ENCODE peak calls at places on chromosomes 4 and X, in ten cellular contexts. T, Q, U, A, C, B, M, D, E and J are unnamed samples.

GRCh38 chr4:141702472-141703182 is 66.2 kb downstream of the IL15 start:
- ATAC-seq in C (peak), M (no peak), B (peak), U (no peak), E (no peak), Q (peak), A (no peak), T (no peak), D (no peak), J (no peak)

GRCh38 chrX:123432362-123433150 is 248.5 kb downstream of the GRIA3 start:
- ATAC-seq in D (no peak), T (peak), Q (no peak), B (no peak), E (no peak), M (no peak), A (peak), U (no peak), C (no peak), J (no peak)

GRCh38 chr4:48212165-48212564 is 57.5 kb downstream of the TEC start:
- ATAC-seq in T (no peak), U (no peak), A (no peak), E (no peak), Q (no peak), C (peak), B (no peak), D (no peak), M (no peak), J (peak)

GRCh38 chr4:15781427-15782095 is 3.4 kb downstream of the CD38 start:
- ATAC-seq in B (no peak), M (no peak), E (no peak), D (peak), A (no peak), T (no peak), C (peak), Q (no peak), U (peak), J (no peak)

GRCh38 chr4:151035321-151035720 is 20.2 kb upstream of the LRBA start:
- ATAC-seq in A (peak), D (no peak), T (peak), E (peak), C (no peak), M (no peak), B (no peak), U (no peak), Q (no peak), J (no peak)

GRCh38 chr4:43243433-43244116 is 351.1 kb downstream of the GRXCR1 start:
- ATAC-seq in C (no peak), A (no peak), B (no peak), M (no peak), T (no peak), Q (no peak), E (no peak), D (no peak), U (no peak), J (no peak)

GRCh38 chr4:7736436-7737267 is 203.0 kb downstream of the AFAP1 start:
- ATAC-seq in B (no peak), E (no peak), U (no peak), M (no peak), Q (peak), D (no peak), A (peak), T (no peak), C (no peak), J (no peak)

GRCh38 chr4:174826660-174827059 is 2.4 kb downstream of the GLRA3 start:
- ATAC-seq in E (no peak), C (no peak), Q (no peak), A (no peak), U (no peak), M (no peak), T (no peak), B (no peak), D (no peak), J (no peak)

GRCh38 chrX:70755850-70756249 is 152.7 kb downstream of the TEX11 start:
- ATAC-seq in A (no peak), U (peak), C (peak), Q (no peak), T (no peak), B (no peak), M (no peak), E (no peak), D (peak), J (no peak)

GRCh38 chr4:42845586-42845985 is 46.9 kb upstream of the GRXCR1 start:
- ATAC-seq in D (no peak), T (no peak), B (peak), E (no peak), C (no peak), M (no peak), U (no peak), A (no peak), Q (no peak), J (no peak)

GRCh38 chr4:91630054-91630453 is 673.7 kb upstream of the GRID2 start:
- ATAC-seq in D (no peak), Q (no peak), T (no peak), U (no peak), C (no peak), E (no peak), A (no peak), B (no peak), M (no peak), J (no peak)

GRCh38 chr4:2059034-2059725 is at the start of gene NAT8L:
- ATAC-seq in T (peak), B (peak), M (peak), E (no peak), A (peak), C (peak), U (peak), Q (peak), D (peak), J (peak)

GRCh38 chr4:185040523-185040922 is 22.2 kb downstream of the HELT start:
- ATAC-seq in E (no peak), T (no peak), M (no peak), B (no peak), C (no peak), D (no peak), A (no peak), U (no peak), Q (no peak), J (no peak)

GRCh38 chrX:22025751-22026150 is 6.4 kb upstream of the PHEX start:
- ATAC-seq in E (peak), U (no peak), C (no peak), D (no peak), Q (no peak), M (no peak), T (no peak), B (no peak), A (no peak), J (no peak)

GRCh38 chr4:84479663-84480062 is 19.4 kb downstream of the NKX6-1 start:
- ATAC-seq in M (no peak), A (peak), C (no peak), Q (peak), U (no peak), E (peak), B (no peak), T (peak), D (no peak), J (no peak)

GRCh38 chr4:70927502-70928139 is 25.5 kb downstream of the MOB1B start:
- ATAC-seq in C (peak), E (no peak), B (no peak), M (peak), D (peak), U (peak), Q (no peak), A (no peak), T (peak), J (peak)

GRCh38 chr4:10347815-10348214 is 109.4 kb downstream of the ZNF518B start:
- ATAC-seq in T (no peak), M (no peak), B (no peak), Q (no peak), A (no peak), U (no peak), E (no peak), D (no peak), C (no peak), J (no peak)

GRCh38 chr4:165288639-165289428 is 38.6 kb upstream of the MSMO1 start:
- ATAC-seq in B (peak), T (peak), E (no peak), M (peak), D (no peak), U (no peak), A (peak), Q (no peak), C (no peak), J (no peak)

GRCh38 chrX:72123471-72124185 is 8.1 kb downstream of the RTL5 start:
- ATAC-seq in M (peak), C (no peak), D (no peak), U (no peak), A (no peak), Q (no peak), T (no peak), B (peak), E (no peak), J (no peak)

GRCh38 chr4:160880186-160880585 is 1283.6 kb downstream of the FSTL5 start:
- ATAC-seq in C (no peak), A (no peak), E (no peak), T (no peak), D (no peak), U (no peak), M (no peak), Q (no peak), B (no peak), J (peak)

GRCh38 chr4:128871948-128872347 is 62.4 kb downstream of the JADE1 start:
- ATAC-seq in M (peak), U (no peak), Q (peak), T (no peak), A (no peak), C (no peak), E (no peak), D (no peak), B (no peak), J (no peak)